ENCODE peak calls at places on chromosomes 1 and 21, in six cellular contexts. D is fibroblast of mammary gland, M is BJ, S is ovary, Q is cardiac fibroblast, E is NB4. L is an unnamed sample.

GRCh38 chr1:178371236-178371635 is 125.5 kb downstream of the CLEC20A start:
- DNase-seq in M (no peak), Q (peak), E (no peak), S (no peak), D (peak), L (peak)

GRCh38 chr1:159855709-159856108 is 6.7 kb downstream of the VSIG8 start:
- DNase-seq in M (no peak), D (no peak), S (peak), Q (no peak), E (no peak), L (no peak)

GRCh38 chr1:110089561-110090275 is 19.2 kb upstream of the ALX3 start:
- DNase-seq in D (no peak), Q (no peak), S (no peak), M (no peak), E (no peak), L (no peak)

GRCh38 chr1:23763040-23763577 is 15.1 kb upstream of the PITHD1 start:
- DNase-seq in S (no peak), D (peak), M (no peak), E (no peak), Q (no peak), L (peak)

GRCh38 chr1:175338447-175339135 is 146.0 kb upstream of the KIAA0040 start:
- DNase-seq in Q (no peak), D (no peak), S (no peak), M (no peak), E (peak), L (no peak)

GRCh38 chr1:6246497-6247295 is 2.7 kb downstream of the HES3 start:
- DNase-seq in S (peak), D (peak), Q (peak), M (no peak), E (peak), L (no peak)

GRCh38 chr1:231951399-231951798 is 324.8 kb downstream of the DISC1 start:
- DNase-seq in D (peak), S (no peak), M (peak), E (no peak), Q (peak), L (no peak)

GRCh38 chr21:43691801-43692200 is 27.1 kb upstream of the PDXK start:
- DNase-seq in D (no peak), M (no peak), S (no peak), E (no peak), Q (no peak), L (no peak)

GRCh38 chr1:231460614-231461013 is 38.5 kb upstream of the EGLN1 start:
- DNase-seq in D (peak), S (no peak), M (no peak), Q (peak), E (peak), L (no peak)

GRCh38 chr1:54864460-54865208 is 22.4 kb downstream of the DHCR24 start:
- DNase-seq in Q (no peak), S (no peak), D (no peak), E (no peak), M (no peak), L (no peak)

GRCh38 chr1:932776-933602 is 9.3 kb downstream of the SAMD11 start:
- DNase-seq in E (no peak), S (no peak), D (no peak), Q (no peak), M (no peak), L (no peak)

GRCh38 chr1:160951443-160952128 is 3.0 kb downstream of the ITLN2 start:
- DNase-seq in D (peak), E (peak), M (no peak), S (peak), Q (peak), L (peak)

GRCh38 chr1:207789792-207790787 is 38.2 kb downstream of the CD46 start:
- DNase-seq in S (no peak), Q (no peak), M (no peak), E (no peak), D (no peak), L (no peak)

GRCh38 chr1:54866801-54867716 is 19.9 kb downstream of the DHCR24 start:
- DNase-seq in D (no peak), E (no peak), Q (no peak), M (no peak), S (no peak), L (no peak)

GRCh38 chr1:173267453-173267945 is 60.4 kb upstream of the TNFSF4 start:
- DNase-seq in M (peak), D (peak), Q (peak), E (no peak), S (no peak), L (no peak)

GRCh38 chr1:37034301-37035013 is at the start of gene GRIK3:
- DNase-seq in M (no peak), S (no peak), D (no peak), E (no peak), Q (no peak), L (no peak)

GRCh38 chr1:95941121-95941798 is 707.2 kb downstream of the RWDD3 start:
- DNase-seq in E (no peak), S (no peak), M (no peak), Q (no peak), D (no peak), L (no peak)

GRCh38 chr1:178283409-178283808 is 189.5 kb downstream of the RASAL2 start:
- DNase-seq in M (no peak), S (no peak), D (peak), Q (peak), E (peak), L (no peak)

GRCh38 chr21:44653123-44653522 is 1.3 kb downstream of the KRTAP12-4 start:
- DNase-seq in Q (no peak), S (no peak), M (no peak), E (no peak), D (no peak), L (no peak)

GRCh38 chr1:231337043-231337471 is 595 bp downstream of the EXOC8 start:
- DNase-seq in M (no peak), E (no peak), S (peak), D (no peak), Q (no peak), L (peak)

GRCh38 chr1:112971006-112971405 is 15.0 kb upstream of the SLC16A1 start:
- DNase-seq in S (no peak), D (peak), M (peak), Q (no peak), E (no peak), L (no peak)

GRCh38 chr1:30818568-30819243 is 61.1 kb upstream of the LAPTM5 start:
- DNase-seq in M (no peak), E (no peak), Q (no peak), S (no peak), D (no peak), L (no peak)

GRCh38 chr1:115862406-115862805 is 21.5 kb upstream of the NHLH2 start:
- DNase-seq in Q (no peak), S (no peak), M (no peak), E (no peak), D (no peak), L (no peak)

GRCh38 chr1:30197616-30197934 is 525.8 kb downstream of the MATN1 start:
- DNase-seq in Q (no peak), D (peak), S (no peak), M (no peak), E (no peak), L (no peak)

GRCh38 chr21:35619184-35619583 is 441.1 kb downstream of the SETD4 start:
- DNase-seq in S (no peak), D (peak), E (peak), Q (peak), M (no peak), L (no peak)

DNA sequence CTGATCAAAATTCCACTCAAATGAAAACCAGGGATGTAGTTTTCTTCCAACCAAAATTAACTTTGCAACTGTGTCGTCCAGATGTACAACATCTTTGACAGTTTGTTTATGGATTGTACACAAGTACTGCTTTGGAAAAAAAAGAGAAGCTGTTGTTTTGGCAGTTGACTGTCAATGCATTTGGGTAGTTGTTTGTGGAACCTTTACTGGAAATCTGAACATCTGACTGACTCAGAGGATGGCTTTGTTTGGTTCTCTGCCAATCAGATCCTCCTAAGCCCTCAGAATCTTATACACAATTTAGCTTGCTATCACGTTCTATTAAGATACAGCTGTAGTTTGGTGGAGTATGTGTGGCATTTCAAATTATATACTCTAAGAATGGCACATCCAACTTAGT is 195.0 kb downstream of the KCNK2 start:
- DNase-seq in E (no peak), Q (peak), M (no peak), D (peak), S (no peak), L (peak)
- TF ChIP-seq CTCF in E (no peak), Q (no peak), M (no peak), D (no peak), S (no peak), L (no peak)

GRCh38 chr1:78553859-78554258 is 63.1 kb downstream of the PTGFR start:
- DNase-seq in Q (peak), D (no peak), E (peak), S (no peak), M (no peak), L (no peak)
- TF ChIP-seq CTCF in Q (peak), D (no peak), E (peak), S (no peak), M (no peak), L (no peak)

DNA sequence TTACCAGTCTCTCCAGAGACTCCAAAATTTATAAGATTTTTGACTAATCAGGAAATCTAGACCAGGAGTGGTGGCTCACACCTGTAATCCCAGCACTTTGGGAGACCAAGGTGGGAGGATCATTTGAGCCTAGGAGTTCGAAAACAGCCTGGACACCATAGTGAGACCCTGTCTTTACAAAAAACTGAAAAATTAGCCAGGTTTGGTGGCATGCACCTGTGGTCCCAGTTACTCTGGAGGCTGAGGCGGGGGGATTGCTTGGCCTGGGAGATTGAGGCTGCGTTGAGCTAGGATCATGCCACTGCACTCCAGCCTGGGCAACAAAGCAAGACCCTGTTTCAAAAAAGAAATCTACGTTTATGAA is 10.0 kb downstream of the ATP8B2 start:
- DNase-seq in E (no peak), S (no peak), Q (no peak), M (no peak), D (no peak), L (no peak)
- TF ChIP-seq CTCF in E (no peak), S (no peak), Q (no peak), M (no peak), D (no peak), L (no peak)

GRCh38 chr1:203592728-203593127 is 33.9 kb upstream of the ATP2B4 start:
- DNase-seq in E (no peak), Q (peak), D (peak), S (no peak), M (no peak), L (no peak)

GRCh38 chr1:203593143-203593542 is 33.5 kb upstream of the ATP2B4 start:
- DNase-seq in S (no peak), M (no peak), E (no peak), D (no peak), Q (no peak), L (no peak)

GRCh38 chr1:203591626-203592025 is 35.0 kb upstream of the ATP2B4 start:
- DNase-seq in M (no peak), S (no peak), Q (no peak), E (no peak), D (no peak), L (no peak)

GRCh38 chr1:203592156-203592555 is 34.5 kb upstream of the ATP2B4 start:
- DNase-seq in Q (no peak), M (no peak), E (no peak), S (peak), D (no peak), L (no peak)

GRCh38 chr1:203593723-203594122 is 32.9 kb upstream of the ATP2B4 start:
- DNase-seq in S (no peak), Q (peak), E (peak), M (no peak), D (no peak), L (no peak)
- TF ChIP-seq CTCF in S (no peak), Q (peak), E (peak), M (no peak), D (peak), L (no peak)

GRCh38 chr1:243667133-243667532 is 182.9 kb downstream of the AKT3 start:
- DNase-seq in E (no peak), D (no peak), S (no peak), Q (no peak), M (no peak), L (no peak)

GRCh38 chr1:243667591-243667990 is 182.5 kb downstream of the AKT3 start:
- DNase-seq in Q (no peak), D (no peak), E (no peak), S (no peak), M (no peak), L (no peak)

DNA sequence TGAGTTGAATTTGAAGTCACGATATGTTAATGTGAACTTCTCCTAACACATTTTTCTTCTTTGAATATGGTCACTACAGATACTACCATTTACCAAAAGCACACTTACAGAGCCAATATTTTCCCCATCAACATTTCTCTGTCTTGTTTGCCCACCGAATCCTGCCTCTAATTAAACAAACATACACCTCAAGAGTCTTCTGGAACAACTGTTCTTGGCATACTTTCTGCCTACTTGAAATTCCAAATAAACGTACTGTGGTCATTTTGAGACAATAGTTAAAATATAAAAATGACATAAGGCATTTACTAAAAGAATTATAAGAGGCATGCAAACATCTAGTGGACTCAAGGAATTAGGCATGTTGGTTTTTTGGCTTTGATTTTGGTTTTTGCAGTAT is 177.4 kb downstream of the AKT3 start:
- DNase-seq in S (no peak), M (no peak), Q (no peak), E (no peak), D (no peak), L (no peak)
- TF ChIP-seq CTCF in S (no peak), M (no peak), Q (no peak), E (no peak), D (no peak), L (no peak)

DNA sequence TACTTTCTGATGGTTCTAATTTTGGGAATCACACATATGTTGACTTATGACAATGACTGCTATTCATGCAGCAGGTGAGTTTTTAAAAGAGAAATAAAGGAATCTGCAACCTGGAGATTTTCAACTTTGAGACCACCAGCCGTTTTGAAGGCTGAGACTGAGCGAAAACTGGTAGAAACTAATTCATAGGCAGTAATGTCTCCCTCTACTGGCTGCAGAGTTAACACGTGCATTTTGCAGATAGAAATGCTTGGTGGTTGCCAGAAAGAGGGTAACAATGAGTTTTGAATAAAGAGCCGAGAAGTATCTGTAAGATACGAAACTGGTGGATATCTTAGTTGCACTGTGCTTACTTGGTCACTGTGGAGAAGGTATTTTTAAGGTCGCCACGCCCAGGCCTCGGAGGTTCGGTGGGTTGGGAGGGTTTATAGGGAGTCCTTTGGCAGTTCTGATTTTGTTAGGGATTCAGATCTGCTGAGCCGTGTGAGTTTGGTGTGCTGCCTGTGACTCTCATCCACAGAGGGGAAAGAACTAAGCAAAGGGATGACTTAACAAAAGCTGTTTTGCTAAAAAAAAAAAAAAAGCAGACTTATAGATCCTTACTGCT is 83.0 kb downstream of the RYR2 start:
- DNase-seq in M (no peak), D (no peak), S (no peak), Q (peak), E (peak), L (no peak)
- TF ChIP-seq CTCF in M (no peak), D (peak), S (no peak), Q (no peak), E (peak), L (no peak)

GRCh38 chr1:22665752-22666151 is 12.7 kb downstream of the C1QB start:
- DNase-seq in M (no peak), S (peak), D (peak), E (peak), Q (peak), L (no peak)
- TF ChIP-seq CTCF in M (peak), S (peak), D (peak), E (peak), Q (peak), L (peak)

GRCh38 chr1:27321813-27322568 is at the start of gene TMEM222:
- DNase-seq in D (peak), Q (peak), M (peak), E (peak), S (peak), L (peak)
- TF ChIP-seq CTCF in D (no peak), Q (no peak), M (no peak), E (no peak), S (peak), L (peak)

GRCh38 chr1:38964140-38964548 is 22.5 kb upstream of the RHBDL2 start:
- DNase-seq in S (no peak), E (peak), M (no peak), D (no peak), Q (no peak), L (no peak)
- TF ChIP-seq CTCF in S (no peak), E (peak), M (peak), D (no peak), Q (peak), L (no peak)

GRCh38 chr21:18387994-18388393 is 15.6 kb downstream of the TMPRSS15 start:
- DNase-seq in S (no peak), E (no peak), M (no peak), D (no peak), Q (no peak), L (no peak)
- TF ChIP-seq CTCF in S (no peak), E (no peak), M (no peak), D (no peak), Q (no peak), L (no peak)

L was measured in AG09319.